ENCODE peak calls at places on chromosomes 4 and X, in six cellular contexts. M is GM23248, K is pancreas, X is Peyer's patch, T is AG04450, L is heart right ventricle. V is an unnamed sample.

GRCh38 chrX:56572975-56573374 is 9.5 kb downstream of the UBQLN2 start:
- DNase-seq in X (no peak), T (no peak), K (no peak), M (no peak), L (no peak), V (no peak)

GRCh38 chr4:53943345-53944085 is 120.9 kb downstream of the CHIC2 start:
- DNase-seq in K (no peak), L (no peak), T (no peak), X (no peak), M (peak; percentile 85), V (no peak)

GRCh38 chr4:47381172-47381571 is 82.3 kb downstream of the COMMD8 start:
- DNase-seq in L (no peak), M (no peak), K (no peak), T (no peak), X (no peak), V (no peak)

GRCh38 chrX:70089575-70090297 is 27.5 kb downstream of the OTUD6A start:
- DNase-seq in M (peak; percentile 69), L (no peak), X (no peak), K (no peak), T (no peak), V (no peak)

GRCh38 chr4:153127773-153128494 is 76.3 kb upstream of the TRIM2 start:
- DNase-seq in X (peak; percentile 89), K (peak; percentile 74), M (peak; percentile 89), L (peak; percentile 84), T (peak; percentile 65), V (peak; percentile 22)

GRCh38 chrX:128992107-128992971 is 531.0 kb downstream of the SMARCA1 start:
- DNase-seq in M (no peak), T (no peak), L (no peak), K (no peak), X (no peak), V (no peak)

GRCh38 chr4:55345054-55345453 is 988 bp upstream of the SRD5A3 start:
- DNase-seq in L (no peak), M (no peak), K (no peak), X (no peak), T (no peak), V (no peak)

GRCh38 chr4:95660719-95661118 is 111.9 kb upstream of the UNC5C start:
- DNase-seq in M (no peak), K (no peak), X (no peak), T (no peak), L (no peak), V (no peak)

GRCh38 chr4:109816082-109816442 is 500 bp downstream of the GAR1 start:
- DNase-seq in T (no peak), X (no peak), L (no peak), K (peak; percentile 20), M (peak; percentile 56), V (no peak)

GRCh38 chrX:55056820-55057690 is 17.8 kb upstream of the PAGE2B start:
- DNase-seq in K (no peak), T (no peak), L (no peak), X (no peak), M (peak; percentile 47), V (no peak)

GRCh38 chrX:85109235-85109634 is 105.6 kb downstream of the APOOL start:
- DNase-seq in L (no peak), X (no peak), K (no peak), T (no peak), M (peak; percentile 13), V (no peak)

GRCh38 chrX:63050225-63050624 is 300.9 kb downstream of the SPIN4 start:
- DNase-seq in M (no peak), L (no peak), X (no peak), K (no peak), T (no peak), V (no peak)

GRCh38 chr4:4574792-4575191 is 32.9 kb upstream of the STX18 start:
- DNase-seq in T (no peak), L (peak; percentile 65), M (peak; percentile 86), X (peak; percentile 18), K (peak; percentile 61), V (peak; percentile 55)

GRCh38 chr4:73721419-73721818 is 18.9 kb upstream of the CXCL8 start:
- DNase-seq in M (peak; percentile 92), X (no peak), L (no peak), K (no peak), T (no peak), V (no peak)

GRCh38 chr4:86970447-86971354 is 35.9 kb downstream of the AFF1 start:
- DNase-seq in X (no peak), L (no peak), K (no peak), T (no peak), M (no peak), V (no peak)
- H3K27ac ChIP-seq in X (no peak overlapping the region), L (no peak overlapping the region), K (no peak overlapping the region), T (no peak overlapping the region), M (no peak overlapping the region), V (no peak overlapping the region)

GRCh38 chr4:168883513-168883912 is 126.5 kb downstream of the CBR4 start:
- DNase-seq in L (no peak), T (peak; percentile 62), X (no peak), K (no peak), M (peak; percentile 48), V (no peak)

GRCh38 chr4:168880811-168881595 is 129.1 kb downstream of the CBR4 start:
- DNase-seq in M (no peak), T (no peak), K (no peak), X (no peak), L (no peak), V (peak; percentile 48)

GRCh38 chr4:168882650-168883233 is 127.3 kb downstream of the CBR4 start:
- DNase-seq in M (peak; percentile 68), L (no peak), T (no peak), X (no peak), K (no peak), V (peak; percentile 28)

GRCh38 chr4:168880087-168880675 is 129.9 kb downstream of the CBR4 start:
- DNase-seq in M (peak; percentile 51), X (no peak), L (no peak), K (no peak), T (no peak), V (no peak)

DNA sequence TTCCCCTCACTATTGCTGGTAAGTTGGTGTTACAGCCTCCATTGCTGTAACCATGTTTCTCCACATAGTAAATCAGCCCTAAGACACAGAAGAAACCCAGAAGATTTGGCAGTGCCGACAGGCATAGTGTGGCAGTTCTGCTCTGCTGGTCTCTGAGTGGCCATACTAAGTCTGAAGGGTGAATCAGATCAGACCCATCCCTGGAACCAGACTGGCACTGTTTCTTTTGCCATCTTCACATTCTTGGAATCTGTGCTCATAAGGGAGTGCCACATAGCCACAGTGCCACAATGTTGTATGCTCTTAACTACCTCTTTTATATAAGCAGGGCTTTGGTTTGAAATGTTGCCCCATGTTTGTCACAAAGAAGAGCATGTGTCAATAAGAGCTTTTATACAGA is 128.3 kb downstream of the CBR4 start:
- DNase-seq in L (no peak), K (no peak), M (peak; percentile 31), X (no peak), T (no peak), V (no peak)
- H3K27ac ChIP-seq in L (no peak overlapping the region), K (no peak overlapping the region), M (no peak overlapping the region), X (no peak overlapping the region), T (no peak overlapping the region), V (no peak overlapping the region)

GRCh38 chr4:175427751-175428150 is 384.3 kb downstream of the GPM6A start:
- DNase-seq in M (no peak), K (no peak), X (no peak), T (no peak), L (no peak), V (no peak)

GRCh38 chr4:175435437-175435836 is 376.6 kb downstream of the GPM6A start:
- DNase-seq in T (no peak), X (no peak), K (no peak), L (no peak), M (no peak), V (no peak)

DNA sequence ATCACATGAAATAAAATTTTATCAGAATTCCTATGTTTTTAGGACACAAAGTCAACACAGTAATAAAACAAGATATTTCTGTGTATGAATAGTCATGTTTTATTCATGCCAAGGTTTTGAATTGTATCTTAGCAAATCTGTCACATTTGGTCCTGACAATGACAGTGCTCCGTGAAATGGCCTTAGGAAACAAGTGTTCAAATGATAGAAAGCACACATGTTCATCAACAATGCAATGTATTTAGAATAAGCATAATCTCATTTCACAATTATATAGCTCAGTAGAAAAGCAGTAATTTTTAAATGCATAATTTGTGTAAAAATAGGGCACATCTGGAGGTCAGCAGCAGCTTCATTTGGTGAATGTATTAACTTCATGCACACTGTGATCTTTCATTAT is 380.4 kb downstream of the GPM6A start:
- DNase-seq in T (no peak), M (no peak), L (no peak), K (no peak), X (no peak), V (no peak)
- H3K27ac ChIP-seq in T (no peak overlapping the region), M (no peak overlapping the region), L (no peak overlapping the region), K (no peak overlapping the region), X (no peak overlapping the region), V (no peak overlapping the region)

GRCh38 chrX:15143050-15143824 is 126.6 kb downstream of the ASB9 start:
- DNase-seq in X (peak; percentile 57), L (peak; percentile 15), M (peak; percentile 59), T (no peak), K (peak; percentile 20), V (peak; percentile 42)
- H3K27ac ChIP-seq in X (no peak overlapping the region), L (no peak overlapping the region), M (no peak overlapping the region), T (no peak overlapping the region), K (no peak overlapping the region), V (no peak overlapping the region)

DNA sequence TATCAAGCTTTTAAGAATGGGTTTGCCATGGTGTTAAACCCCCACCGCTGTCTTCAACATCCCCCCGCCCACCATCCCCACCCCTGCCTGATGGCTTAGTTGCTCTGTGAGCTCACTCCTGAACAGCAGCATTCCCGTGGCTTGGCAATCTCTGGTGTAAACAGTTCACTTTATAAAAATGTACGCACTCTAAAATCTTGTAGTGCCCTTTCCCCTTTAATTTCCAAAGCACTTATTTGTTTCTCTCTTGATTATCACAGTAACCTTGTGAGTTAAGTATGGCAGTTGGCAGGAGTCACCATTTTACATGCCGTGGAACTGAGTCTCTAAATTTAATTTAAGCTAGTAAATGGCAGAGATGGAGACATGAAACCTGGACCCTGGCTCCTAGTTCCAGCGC is 123.0 kb downstream of the AFF1 start:
- DNase-seq in X (no peak), K (no peak), T (no peak), M (no peak), L (no peak), V (no peak)
- H3K27ac ChIP-seq in X (peak overlapping the region; percentile 14), K (no peak overlapping the region), T (no peak overlapping the region), M (no peak overlapping the region), L (peak overlapping the region; percentile 49), V (peak overlapping the region; percentile 40)